ENCODE peak calls at places on chromosome 3, in eight cellular contexts. J, P, S, I, B, R, O and Y are unnamed samples.

GRCh38 chr3:48656061-48656840 is 6.4 kb downstream of the CELSR3 start:
- DNase-seq in J (peak), P (no peak), S (peak), I (peak), B (peak), R (no peak), O (no peak), Y (no peak)

GRCh38 chr3:42613462-42613861 is 13.0 kb downstream of the NKTR start:
- DNase-seq in J (no peak), P (no peak), S (no peak), I (no peak), B (peak), R (peak), O (no peak), Y (no peak)

GRCh38 chr3:148727242-148727641 is 29.5 kb downstream of the AGTR1 start:
- DNase-seq in J (no peak), P (no peak), S (peak), I (peak), B (peak), R (peak), O (no peak), Y (peak)

GRCh38 chr3:8767667-8768363 is 1.6 kb downstream of the OXTR start:
- DNase-seq in J (no peak), P (no peak), S (no peak), I (no peak), B (peak), R (peak), O (peak), Y (no peak)

GRCh38 chr3:165339753-165340152 is 143.6 kb upstream of the SLITRK3 start:
- DNase-seq in J (no peak), P (no peak), S (no peak), I (no peak), B (no peak), R (peak), O (peak), Y (no peak)

GRCh38 chr3:164250923-164251322 is 827.4 kb downstream of the SI start:
- DNase-seq in J (no peak), P (no peak), S (no peak), I (no peak), B (no peak), R (no peak), O (no peak), Y (no peak)

GRCh38 chr3:46112296-46112695 is 85.0 kb upstream of the XCR1 start:
- DNase-seq in J (no peak), P (no peak), S (no peak), I (no peak), B (no peak), R (no peak), O (no peak), Y (no peak)

GRCh38 chr3:82378370-82378769 is 616.9 kb upstream of the GBE1 start:
- DNase-seq in J (no peak), P (no peak), S (no peak), I (no peak), B (no peak), R (no peak), O (no peak), Y (no peak)

GRCh38 chr3:8622873-8623725 is 21.5 kb downstream of the SSUH2 start:
- DNase-seq in J (peak), P (no peak), S (peak), I (peak), B (peak), R (peak), O (peak), Y (peak)